ENCODE peak calls at places on chromosomes 5 and 9, in eight cellular contexts. One of them, this sample, is unnamed.

GRCh38 chr9:4167040-4167671 is 132.7 kb downstream of the GLIS3 start:
- DNase-seq in heart left ventricle: no peak
- DNase-seq in ascending aorta: no peak
- DNase-seq in psoas muscle: no peak
- DNase-seq in left ventricle myocardium inferior: no peak
- DNase-seq in colonic mucosa: no peak
- DNase-seq in right cardiac atrium: no peak
- DNase-seq in testis: no peak
- DNase-seq in this sample: no peak

GRCh38 chr9:125908138-125908537 is 161.0 kb downstream of the PBX3 start:
- DNase-seq in ascending aorta: no peak
- DNase-seq in left ventricle myocardium inferior: no peak
- DNase-seq in testis: no peak
- DNase-seq in psoas muscle: no peak
- DNase-seq in heart left ventricle: no peak
- DNase-seq in colonic mucosa: no peak
- DNase-seq in right cardiac atrium: no peak
- DNase-seq in this sample: no peak

GRCh38 chr9:93315118-93315517 is 131.2 kb downstream of the WNK2 start:
- DNase-seq in ascending aorta: no peak
- DNase-seq in left ventricle myocardium inferior: no peak
- DNase-seq in heart left ventricle: no peak
- DNase-seq in colonic mucosa: no peak
- DNase-seq in right cardiac atrium: no peak
- DNase-seq in psoas muscle: no peak
- DNase-seq in testis: no peak
- DNase-seq in this sample: no peak

GRCh38 chr5:36366883-36367282 is 65.2 kb upstream of the RANBP3L start:
- DNase-seq in heart left ventricle: no peak
- DNase-seq in testis: no peak
- DNase-seq in ascending aorta: no peak
- DNase-seq in psoas muscle: no peak
- DNase-seq in colonic mucosa: no peak
- DNase-seq in right cardiac atrium: no peak
- DNase-seq in left ventricle myocardium inferior: no peak
- DNase-seq in this sample: no peak

GRCh38 chr5:140351609-140352334 is 5.4 kb upstream of the HBEGF start:
- DNase-seq in psoas muscle: no peak
- DNase-seq in testis: peak; percentile 64
- DNase-seq in right cardiac atrium: no peak
- DNase-seq in colonic mucosa: peak; percentile 87
- DNase-seq in left ventricle myocardium inferior: no peak
- DNase-seq in ascending aorta: no peak
- DNase-seq in heart left ventricle: peak; percentile 61
- DNase-seq in this sample: peak; percentile 84

GRCh38 chr5:108003178-108003577 is 332.4 kb upstream of the EFNA5 start:
- DNase-seq in psoas muscle: no peak
- DNase-seq in testis: no peak
- DNase-seq in left ventricle myocardium inferior: no peak
- DNase-seq in ascending aorta: no peak
- DNase-seq in colonic mucosa: no peak
- DNase-seq in right cardiac atrium: no peak
- DNase-seq in heart left ventricle: peak; percentile 8
- DNase-seq in this sample: peak; percentile 7

GRCh38 chr5:83000448-83000847 is 76.7 kb downstream of the TMEM167A start:
- DNase-seq in colonic mucosa: no peak
- DNase-seq in testis: no peak
- DNase-seq in right cardiac atrium: no peak
- DNase-seq in left ventricle myocardium inferior: no peak
- DNase-seq in psoas muscle: no peak
- DNase-seq in ascending aorta: no peak
- DNase-seq in heart left ventricle: no peak
- DNase-seq in this sample: peak; percentile 19

GRCh38 chr9:77018058-77019009 is 1.1 kb upstream of the FOXB2 start:
- DNase-seq in left ventricle myocardium inferior: no peak
- DNase-seq in psoas muscle: no peak
- DNase-seq in heart left ventricle: no peak
- DNase-seq in ascending aorta: no peak
- DNase-seq in colonic mucosa: no peak
- DNase-seq in right cardiac atrium: no peak
- DNase-seq in testis: no peak
- DNase-seq in this sample: no peak

GRCh38 chr5:181120761-181121160 is 10.2 kb downstream of the OR2V1 start:
- DNase-seq in colonic mucosa: no peak
- DNase-seq in heart left ventricle: no peak
- DNase-seq in left ventricle myocardium inferior: no peak
- DNase-seq in psoas muscle: no peak
- DNase-seq in testis: no peak
- DNase-seq in ascending aorta: no peak
- DNase-seq in right cardiac atrium: no peak
- DNase-seq in this sample: no peak

GRCh38 chr9:121638399-121638798 is 13.0 kb upstream of the DAB2IP start:
- DNase-seq in psoas muscle: no peak
- DNase-seq in colonic mucosa: no peak
- DNase-seq in ascending aorta: no peak
- DNase-seq in left ventricle myocardium inferior: no peak
- DNase-seq in testis: no peak
- DNase-seq in heart left ventricle: no peak
- DNase-seq in right cardiac atrium: no peak
- DNase-seq in this sample: no peak

GRCh38 chr9:21070171-21070571 is 7.6 kb downstream of the IFNB1 start:
- DNase-seq in psoas muscle: no peak
- DNase-seq in colonic mucosa: no peak
- DNase-seq in heart left ventricle: peak; percentile 62
- DNase-seq in testis: peak; percentile 71
- DNase-seq in ascending aorta: peak; percentile 81
- DNase-seq in left ventricle myocardium inferior: no peak
- DNase-seq in right cardiac atrium: peak; percentile 21
- DNase-seq in this sample: peak; percentile 52

GRCh38 chr9:16337322-16338029 is 533.0 kb downstream of the BNC2 start:
- DNase-seq in testis: no peak
- DNase-seq in colonic mucosa: no peak
- DNase-seq in right cardiac atrium: no peak
- DNase-seq in ascending aorta: no peak
- DNase-seq in psoas muscle: no peak
- DNase-seq in heart left ventricle: no peak
- DNase-seq in left ventricle myocardium inferior: no peak
- DNase-seq in this sample: no peak

GRCh38 chr5:142984016-142984415 is 213.8 kb downstream of the ARHGAP26 start:
- DNase-seq in ascending aorta: no peak
- DNase-seq in right cardiac atrium: no peak
- DNase-seq in psoas muscle: no peak
- DNase-seq in testis: no peak
- DNase-seq in left ventricle myocardium inferior: no peak
- DNase-seq in heart left ventricle: no peak
- DNase-seq in colonic mucosa: no peak
- DNase-seq in this sample: no peak

GRCh38 chr5:177344891-177345290 is 6.6 kb downstream of the LMAN2 start:
- DNase-seq in colonic mucosa: no peak
- DNase-seq in testis: no peak
- DNase-seq in ascending aorta: no peak
- DNase-seq in left ventricle myocardium inferior: no peak
- DNase-seq in heart left ventricle: no peak
- DNase-seq in right cardiac atrium: no peak
- DNase-seq in psoas muscle: no peak
- DNase-seq in this sample: no peak
- H3K27ac ChIP-seq in colonic mucosa: no peak overlapping the region
- H3K27ac ChIP-seq in testis: no peak overlapping the region
- H3K27ac ChIP-seq in ascending aorta: no peak overlapping the region
- H3K27ac ChIP-seq in left ventricle myocardium inferior: no peak overlapping the region
- H3K27ac ChIP-seq in heart left ventricle: no peak overlapping the region
- H3K27ac ChIP-seq in right cardiac atrium: no peak overlapping the region
- H3K27ac ChIP-seq in psoas muscle: no peak overlapping the region
- H3K27ac ChIP-seq in this sample: no peak overlapping the region

DNA sequence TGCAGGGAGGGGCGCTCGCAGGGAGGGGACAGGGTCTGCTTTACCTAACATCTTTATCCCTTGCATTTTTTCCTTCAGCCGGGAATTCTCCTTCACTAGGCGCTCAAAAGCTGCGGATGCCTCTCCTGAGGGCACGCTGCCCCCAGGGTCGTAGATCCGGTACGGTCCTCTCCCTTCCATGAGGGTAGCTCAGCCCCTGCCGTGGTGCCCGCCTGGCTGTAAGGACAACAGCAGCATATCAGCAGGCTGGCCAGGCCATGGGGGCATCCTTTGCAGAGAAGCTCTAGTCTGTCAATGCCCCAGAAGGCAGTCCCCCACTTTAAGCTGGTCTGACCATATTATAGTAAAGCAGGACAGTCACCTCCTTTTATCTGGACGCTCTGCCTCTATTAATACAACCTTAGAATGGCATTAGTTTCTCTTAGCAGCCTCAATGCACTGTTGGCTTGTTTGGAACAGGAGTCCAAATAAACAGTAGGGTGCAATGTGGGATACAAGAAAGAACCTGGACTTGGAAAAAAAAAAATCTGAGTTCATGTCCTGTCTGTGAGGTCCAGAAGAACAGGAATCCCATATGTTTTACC is 15.8 kb downstream of the TNIP1 start:
- DNase-seq in colonic mucosa: no peak
- DNase-seq in left ventricle myocardium inferior: no peak
- DNase-seq in psoas muscle: no peak
- DNase-seq in heart left ventricle: no peak
- DNase-seq in right cardiac atrium: no peak
- DNase-seq in ascending aorta: no peak
- DNase-seq in testis: no peak
- DNase-seq in this sample: no peak
- H3K4me1 ChIP-seq in colonic mucosa: peaks cover 22% of the 10 kb centered on the region
- H3K4me1 ChIP-seq in left ventricle myocardium inferior: peaks cover 100% of the 10 kb centered on the region
- H3K4me1 ChIP-seq in psoas muscle: peaks cover 96% of the 10 kb centered on the region
- H3K4me1 ChIP-seq in heart left ventricle: peaks cover 100% of the 10 kb centered on the region
- H3K4me1 ChIP-seq in right cardiac atrium: peaks cover 55% of the 10 kb centered on the region
- H3K4me1 ChIP-seq in ascending aorta: peaks cover 26% of the 10 kb centered on the region
- H3K4me1 ChIP-seq in testis: peaks cover 41% of the 10 kb centered on the region
- H3K4me1 ChIP-seq in this sample: no peaks in the 10 kb centered on the region

DNA sequence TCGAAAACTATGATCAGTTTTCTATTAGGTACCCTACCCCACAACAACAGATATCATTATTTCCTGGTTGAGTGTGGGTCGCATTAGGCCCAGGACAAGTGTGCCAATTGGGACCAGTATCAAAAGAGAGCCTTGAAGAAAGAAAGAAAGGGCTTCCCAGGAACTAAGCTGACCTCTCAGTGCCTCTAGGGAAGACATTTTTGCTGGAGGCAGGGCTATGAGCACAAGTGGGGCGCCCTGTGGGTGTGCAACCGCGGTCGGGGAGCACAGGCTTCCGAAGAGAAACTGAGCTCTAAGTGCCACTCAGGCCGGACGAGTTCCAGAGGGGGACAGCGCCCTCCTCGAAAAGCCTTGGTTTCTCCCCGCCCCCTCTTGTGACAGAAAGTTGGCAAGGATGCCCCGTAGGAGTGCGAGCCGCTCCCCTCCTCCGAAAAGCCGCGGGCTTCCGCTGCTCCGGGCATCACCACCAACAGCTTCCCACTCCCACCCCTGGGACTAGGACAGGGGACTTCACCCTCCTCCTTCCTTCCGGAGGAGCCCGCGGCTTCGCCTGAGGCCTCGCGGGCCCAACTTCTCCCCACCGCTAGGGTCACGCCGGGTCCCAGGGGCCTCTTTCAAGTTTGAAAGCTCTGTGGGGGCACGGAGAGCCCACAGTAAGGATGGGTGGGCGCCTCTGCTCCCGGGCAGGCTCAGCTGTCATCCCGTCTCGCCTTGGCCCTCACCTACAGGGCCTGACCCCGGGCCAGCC is 2.0 kb downstream of the NR2F1-AS1 start:
- DNase-seq in psoas muscle: no peak
- DNase-seq in left ventricle myocardium inferior: no peak
- DNase-seq in colonic mucosa: peak; percentile 53
- DNase-seq in heart left ventricle: no peak
- DNase-seq in ascending aorta: no peak
- DNase-seq in testis: no peak
- DNase-seq in right cardiac atrium: peak; percentile 73
- DNase-seq in this sample: peak; percentile 27
- H3K27ac ChIP-seq in psoas muscle: no peak overlapping the region
- H3K27ac ChIP-seq in left ventricle myocardium inferior: no peak overlapping the region
- H3K27ac ChIP-seq in colonic mucosa: peak overlapping the region; percentile 52
- H3K27ac ChIP-seq in heart left ventricle: peak overlapping the region; percentile 20
- H3K27ac ChIP-seq in ascending aorta: peak overlapping the region; percentile 3
- H3K27ac ChIP-seq in testis: peak overlapping the region; percentile 77
- H3K27ac ChIP-seq in right cardiac atrium: peak overlapping the region; percentile 9
- H3K27ac ChIP-seq in this sample: no peak overlapping the region

GRCh38 chr5:115556276-115556675 is 11.7 kb upstream of the FEM1C start:
- DNase-seq in psoas muscle: no peak
- DNase-seq in heart left ventricle: no peak
- DNase-seq in ascending aorta: no peak
- DNase-seq in right cardiac atrium: no peak
- DNase-seq in left ventricle myocardium inferior: no peak
- DNase-seq in colonic mucosa: no peak
- DNase-seq in testis: no peak
- DNase-seq in this sample: no peak
- H3K4me1 ChIP-seq in psoas muscle: peaks cover 17% of the 10 kb centered on the region
- H3K4me1 ChIP-seq in heart left ventricle: no peaks in the 10 kb centered on the region
- H3K4me1 ChIP-seq in ascending aorta: no peaks in the 10 kb centered on the region
- H3K4me1 ChIP-seq in right cardiac atrium: peaks cover 5% of the 10 kb centered on the region
- H3K4me1 ChIP-seq in left ventricle myocardium inferior: peaks cover 26% of the 10 kb centered on the region
- H3K4me1 ChIP-seq in colonic mucosa: no peaks in the 10 kb centered on the region
- H3K4me1 ChIP-seq in testis: peaks cover 20% of the 10 kb centered on the region
- H3K4me1 ChIP-seq in this sample: no peaks in the 10 kb centered on the region

DNA sequence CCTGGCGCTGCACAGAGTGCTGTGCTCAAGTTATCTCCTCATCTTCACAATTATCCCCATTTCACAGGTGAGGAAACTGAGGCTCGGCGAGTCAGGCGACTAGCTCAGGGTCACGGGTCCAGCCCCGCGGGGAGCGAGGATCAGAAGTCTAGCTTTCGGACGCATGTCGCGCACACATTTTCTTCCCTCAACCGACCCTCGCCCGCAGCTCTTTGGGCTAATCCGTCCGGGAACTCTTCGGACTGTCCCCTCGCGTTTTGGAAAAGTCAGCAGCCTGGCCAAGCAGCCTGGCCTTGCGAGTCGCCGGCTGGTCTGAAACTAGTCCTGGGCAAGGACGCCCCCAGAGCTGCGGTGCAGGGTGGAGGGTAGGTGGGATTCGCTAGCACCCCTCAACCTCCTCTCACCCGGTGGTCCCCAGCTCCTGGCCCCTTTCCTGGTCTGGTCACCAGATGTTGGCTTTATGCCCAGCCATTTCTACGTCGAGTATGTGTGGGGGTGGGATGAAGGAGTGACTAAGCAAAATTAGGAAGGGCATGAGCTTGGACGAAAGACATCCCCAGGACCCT is 518 bp downstream of the BHMT2 start:
- DNase-seq in testis: peak; percentile 22
- DNase-seq in psoas muscle: peak; percentile 57
- DNase-seq in left ventricle myocardium inferior: peak; percentile 18
- DNase-seq in right cardiac atrium: peak; percentile 30
- DNase-seq in colonic mucosa: no peak
- DNase-seq in ascending aorta: no peak
- DNase-seq in heart left ventricle: peak; percentile 13
- DNase-seq in this sample: peak; percentile 10
- H3K27ac ChIP-seq in testis: peak overlapping the region; percentile 68
- H3K27ac ChIP-seq in psoas muscle: peak overlapping the region; percentile 60
- H3K27ac ChIP-seq in left ventricle myocardium inferior: peak overlapping the region; percentile 37
- H3K27ac ChIP-seq in right cardiac atrium: no peak overlapping the region
- H3K27ac ChIP-seq in colonic mucosa: no peak overlapping the region
- H3K27ac ChIP-seq in ascending aorta: peak overlapping the region; percentile 23
- H3K27ac ChIP-seq in heart left ventricle: no peak overlapping the region
- H3K27ac ChIP-seq in this sample: no peak overlapping the region

This sample was measured in A673.